ENCODE peak calls at places on chromosomes 16 and 17, in five cellular contexts. U is uterus, Y is adrenal gland, J is gastrocnemius medialis, H is esophagus squamous epithelium. I is an unnamed sample.

GRCh38 chr17:62916684-62917571 is 49.1 kb upstream of the TANC2 start:
- DNase-seq in U (no peak), Y (no peak), J (no peak), H (no peak), I (no peak)

GRCh38 chr17:82095777-82096708 is 2.0 kb downstream of the FASN start:
- DNase-seq in U (peak; percentile 16), Y (no peak), J (no peak), H (no peak), I (no peak)

GRCh38 chr17:66655861-66656260 is 179.1 kb upstream of the CACNG5 start:
- DNase-seq in U (no peak), Y (no peak), J (no peak), H (no peak), I (no peak)

GRCh38 chr17:5031365-5032082 is 3.7 kb downstream of the SLC52A1 start:
- DNase-seq in U (peak; percentile 83), Y (peak; percentile 74), J (peak; percentile 40), H (no peak), I (peak; percentile 65)

GRCh38 chr17:32281011-32281451 is 15.4 kb downstream of the RHBDL3 start:
- DNase-seq in U (peak; percentile 48), Y (peak; percentile 44), J (no peak), H (no peak), I (peak; percentile 13)

GRCh38 chr16:85379041-85380001 is 233.8 kb upstream of the GSE1 start:
- DNase-seq in U (no peak), Y (no peak), J (no peak), H (no peak), I (no peak)

GRCh38 chr16:53922805-53923645 is 219.1 kb downstream of the FTO start:
- DNase-seq in U (no peak), Y (no peak), J (no peak), H (no peak), I (no peak)

GRCh38 chr17:76957600-76958464 is 89.6 kb downstream of the MGAT5B start:
- DNase-seq in U (no peak), Y (no peak), J (no peak), H (no peak), I (no peak)

GRCh38 chr16:54780266-54780665 is 150.4 kb upstream of the IRX5 start:
- DNase-seq in U (no peak), Y (no peak), J (no peak), H (no peak), I (no peak)

GRCh38 chr16:86024210-86024609 is 125.2 kb downstream of the IRF8 start:
- DNase-seq in U (no peak), Y (no peak), J (no peak), H (no peak), I (no peak)

GRCh38 chr17:28898261-28898955 is 875 bp upstream of the FLOT2 start:
- DNase-seq in U (no peak), Y (no peak), J (no peak), H (no peak), I (no peak)

GRCh38 chr17:59669411-59669810 is 37.8 kb downstream of the PTRH2 start:
- DNase-seq in U (no peak), Y (no peak), J (no peak), H (no peak), I (no peak)

GRCh38 chr17:16491131-16491702 is 776 bp downstream of the LRRC75A start:
- DNase-seq in U (no peak), Y (no peak), J (no peak), H (no peak), I (no peak)

GRCh38 chr16:12868788-12869187 is 32.6 kb upstream of the SHISA9 start:
- DNase-seq in U (no peak), Y (no peak), J (no peak), H (no peak), I (no peak)

GRCh38 chr16:87926246-87927194 is 9.8 kb downstream of the CA5A start:
- DNase-seq in U (no peak), Y (no peak), J (no peak), H (no peak), I (no peak)

GRCh38 chr17:62693616-62694415 is 66.3 kb downstream of the MRC2 start:
- DNase-seq in U (no peak), Y (no peak), J (no peak), H (no peak), I (no peak)

GRCh38 chr16:74100405-74101316 is 196.0 kb upstream of the PSMD7 start:
- DNase-seq in U (no peak), Y (no peak), J (no peak), H (no peak), I (no peak)

GRCh38 chr17:13256545-13256944 is 238.7 kb upstream of the ELAC2 start:
- DNase-seq in U (no peak), Y (no peak), J (no peak), H (no peak), I (no peak)

DNA sequence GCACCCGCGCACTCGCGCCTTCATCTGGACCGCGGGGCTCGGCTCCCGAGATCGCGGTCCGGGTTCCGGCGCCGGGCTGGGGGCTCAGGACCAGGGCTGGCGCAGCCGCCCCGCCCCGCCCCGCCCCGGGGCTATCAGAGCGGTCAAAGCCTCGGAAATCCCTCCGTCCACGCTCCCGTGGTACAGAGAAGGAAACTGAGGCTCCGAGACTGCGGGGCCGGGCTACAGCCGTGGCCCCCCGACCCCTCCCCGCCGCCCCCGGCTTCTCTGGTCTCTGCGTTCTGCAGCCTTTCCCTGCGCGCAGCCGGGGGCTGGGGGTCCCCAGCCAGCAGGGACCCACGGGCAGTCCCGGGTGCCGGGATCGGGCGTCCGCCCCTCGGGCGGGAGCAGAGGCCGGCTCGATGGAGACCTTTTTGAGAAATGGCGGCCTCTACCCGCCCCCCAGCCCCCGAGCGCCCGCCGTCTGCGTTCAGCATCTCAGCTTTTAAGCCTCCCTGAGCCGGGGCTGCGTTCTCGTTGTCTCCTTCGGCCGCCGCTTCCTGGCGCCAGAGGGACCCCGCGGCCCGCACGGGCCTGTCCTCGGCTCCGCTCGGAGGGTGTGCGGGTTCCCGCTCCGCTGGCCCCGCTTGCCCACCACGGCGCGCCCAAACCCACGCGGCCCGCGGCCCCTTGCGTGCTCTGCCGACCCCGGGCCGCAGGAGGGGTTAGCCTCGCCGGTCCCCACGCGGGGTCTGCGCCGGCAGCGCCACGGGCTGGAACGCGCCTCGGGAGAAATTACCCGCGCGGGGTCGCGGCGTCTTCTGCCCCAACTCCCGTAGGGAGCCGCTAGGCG is 1.5 kb upstream of the NPTX1 start:
- DNase-seq in U (no peak), Y (peak; percentile 61), J (no peak), H (no peak), I (no peak)
- H3K4me3 ChIP-seq in U (no peak overlapping the region), Y (peak overlapping the region; percentile 50), J (peak overlapping the region; percentile 40), H (no peak overlapping the region), I (peak overlapping the region; percentile 12)

DNA sequence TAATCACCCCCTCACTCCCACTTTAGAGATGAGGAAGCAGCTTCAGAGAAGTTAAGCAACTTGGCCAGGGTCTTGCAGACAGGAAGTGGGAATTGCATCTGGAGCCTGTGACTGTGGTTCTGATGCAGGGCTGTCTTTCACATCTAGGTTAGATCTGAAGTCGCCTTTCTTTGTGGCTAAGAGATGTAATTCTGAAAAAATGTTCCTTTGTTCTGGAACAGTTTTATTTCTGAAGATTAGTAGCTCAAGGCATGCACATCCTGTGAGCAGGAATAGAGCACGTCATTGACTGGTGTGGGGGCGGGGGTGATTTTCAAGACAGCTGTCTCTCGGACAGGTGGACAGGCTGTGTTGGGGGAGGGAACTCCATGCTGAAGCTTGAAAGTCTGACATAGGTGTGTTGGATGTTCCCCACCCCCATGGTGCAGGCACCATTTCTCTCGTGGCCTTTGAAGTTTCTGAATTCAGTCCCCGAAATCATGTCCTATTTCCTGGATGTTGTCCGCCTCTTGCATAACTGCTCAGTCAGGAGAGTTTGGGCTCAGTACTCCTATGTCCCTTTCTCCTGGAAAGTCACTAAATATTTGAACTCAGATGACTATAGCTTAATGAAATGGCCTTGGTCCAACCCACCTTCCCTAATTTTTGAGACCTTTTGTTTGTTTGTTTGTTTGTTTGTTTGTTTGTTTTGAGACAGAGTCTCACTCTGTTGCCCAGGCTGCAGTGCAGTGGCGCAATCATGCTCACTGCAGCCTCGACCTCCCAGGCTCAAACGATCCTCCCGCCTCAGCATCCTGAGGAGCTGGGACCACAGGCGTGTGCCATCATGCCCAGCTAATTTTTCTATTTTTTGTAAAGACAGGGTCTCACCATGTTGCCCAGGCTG is 21.0 kb upstream of the HERPUD1 start:
- DNase-seq in U (no peak), Y (no peak), J (no peak), H (no peak), I (no peak)
- H3K27ac ChIP-seq in U (peak overlapping the region; percentile 10), Y (peak overlapping the region; percentile 88), J (peak overlapping the region; percentile 27), H (peak overlapping the region; percentile 83), I (no peak overlapping the region)

GRCh38 chr16:10441726-10442125 is 55.9 kb downstream of the ATF7IP2 start:
- DNase-seq in U (no peak), Y (no peak), J (no peak), H (no peak), I (no peak)
- H3K9me3 ChIP-seq in U (no peaks in the 10 kb centered on the region), Y (peaks cover 6% of the 10 kb centered on the region), J (no peaks in the 10 kb centered on the region), H (peaks cover 64% of the 10 kb centered on the region), I (no peaks in the 10 kb centered on the region)

GRCh38 chr17:29929006-29929543 is 953 bp downstream of the SSH2 start:
- DNase-seq in U (peak; percentile 20), Y (peak; percentile 28), J (no peak), H (no peak), I (peak; percentile 10)

GRCh38 chr17:29929544-29930398 is at the start of gene SSH2:
- DNase-seq in U (peak; percentile 72), Y (peak; percentile 86), J (peak; percentile 77), H (peak; percentile 47), I (peak; percentile 79)

GRCh38 chr17:29930399-29931010 is 477 bp upstream of the SSH2 start:
- DNase-seq in U (no peak), Y (no peak), J (no peak), H (no peak), I (peak; percentile 4)

GRCh38 chr17:29931253-29931932 is 1.4 kb upstream of the SSH2 start:
- DNase-seq in U (peak; percentile 67), Y (peak; percentile 72), J (peak; percentile 27), H (peak; percentile 17), I (peak; percentile 68)

DNA sequence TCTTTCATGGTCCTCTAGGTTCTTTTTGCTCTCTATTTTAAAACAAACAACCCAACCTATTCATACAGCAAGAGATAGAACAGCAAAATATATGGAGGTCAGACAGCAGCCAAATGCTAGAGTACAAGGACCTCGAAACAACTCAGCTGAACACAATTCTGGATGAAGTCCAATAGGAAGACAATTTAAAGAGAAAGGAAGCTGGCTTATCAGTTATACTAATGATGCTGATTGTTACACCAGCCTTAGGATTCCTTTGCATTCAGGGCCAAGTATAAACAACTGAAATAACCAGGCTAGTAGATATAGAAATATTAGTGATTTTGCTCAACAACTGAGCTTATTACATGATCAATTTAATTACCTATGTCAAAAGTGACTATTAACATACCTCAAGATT is 2.5 kb downstream of the SSH2 start:
- DNase-seq in U (no peak), Y (no peak), J (no peak), H (no peak), I (no peak)
- H3K4me3 ChIP-seq in U (no peak overlapping the region), Y (no peak overlapping the region), J (peak overlapping the region; percentile 3), H (no peak overlapping the region), I (no peak overlapping the region)

I was measured in prostate gland.